ENCODE peak calls at places on chromosomes 12 and 14, in nine cellular contexts. One of them, this sample, is unnamed.

GRCh38 chr12:93913845-93914244 is 234.5 kb upstream of the PLXNC1 start:
- DNase-seq in body of pancreas: no peak
- DNase-seq in lower leg skin: no peak
- DNase-seq in cardiac muscle cell: peak; percentile 81
- DNase-seq in stomach: no peak
- DNase-seq in lung: no peak
- DNase-seq in PC-3: no peak
- DNase-seq in K562: no peak
- DNase-seq in sigmoid colon: no peak
- DNase-seq in this sample: peak; percentile 49

GRCh38 chr12:65891219-65891618 is 66.9 kb downstream of the HMGA2 start:
- DNase-seq in body of pancreas: no peak
- DNase-seq in lower leg skin: no peak
- DNase-seq in cardiac muscle cell: no peak
- DNase-seq in stomach: no peak
- DNase-seq in lung: no peak
- DNase-seq in PC-3: peak; percentile 33
- DNase-seq in K562: no peak
- DNase-seq in sigmoid colon: no peak
- DNase-seq in this sample: peak; percentile 47

GRCh38 chr12:53200458-53201169 is 6.4 kb downstream of the ITGB7 start:
- DNase-seq in body of pancreas: no peak
- DNase-seq in lower leg skin: no peak
- DNase-seq in cardiac muscle cell: no peak
- DNase-seq in stomach: no peak
- DNase-seq in lung: no peak
- DNase-seq in PC-3: no peak
- DNase-seq in K562: no peak
- DNase-seq in sigmoid colon: peak; percentile 41
- DNase-seq in this sample: no peak

GRCh38 chr14:91919814-91920213 is 27.7 kb downstream of the FBLN5 start:
- DNase-seq in body of pancreas: no peak
- DNase-seq in lower leg skin: peak; percentile 44
- DNase-seq in cardiac muscle cell: peak; percentile 57
- DNase-seq in stomach: no peak
- DNase-seq in lung: no peak
- DNase-seq in PC-3: no peak
- DNase-seq in K562: no peak
- DNase-seq in sigmoid colon: peak; percentile 82
- DNase-seq in this sample: no peak

GRCh38 chr12:45685680-45686079 is 43.8 kb upstream of the ARID2 start:
- DNase-seq in body of pancreas: no peak
- DNase-seq in lower leg skin: no peak
- DNase-seq in cardiac muscle cell: no peak
- DNase-seq in stomach: no peak
- DNase-seq in lung: no peak
- DNase-seq in PC-3: no peak
- DNase-seq in K562: no peak
- DNase-seq in sigmoid colon: no peak
- DNase-seq in this sample: no peak

GRCh38 chr12:2582631-2583616 is 211.8 kb upstream of the FKBP4 start:
- DNase-seq in body of pancreas: peak; percentile 49
- DNase-seq in lower leg skin: no peak
- DNase-seq in cardiac muscle cell: peak; percentile 69
- DNase-seq in stomach: peak; percentile 75
- DNase-seq in lung: peak; percentile 49
- DNase-seq in PC-3: peak; percentile 49
- DNase-seq in K562: peak; percentile 76
- DNase-seq in sigmoid colon: peak; percentile 82
- DNase-seq in this sample: no peak

GRCh38 chr12:45655753-45656152 is 73.8 kb upstream of the ARID2 start:
- DNase-seq in body of pancreas: no peak
- DNase-seq in lower leg skin: no peak
- DNase-seq in cardiac muscle cell: no peak
- DNase-seq in stomach: no peak
- DNase-seq in lung: no peak
- DNase-seq in PC-3: no peak
- DNase-seq in K562: no peak
- DNase-seq in sigmoid colon: no peak
- DNase-seq in this sample: no peak

GRCh38 chr12:6336079-6336858 is 5.6 kb downstream of the TNFRSF1A start:
- DNase-seq in body of pancreas: peak; percentile 92
- DNase-seq in lower leg skin: peak; percentile 93
- DNase-seq in cardiac muscle cell: peak; percentile 100
- DNase-seq in stomach: peak; percentile 90
- DNase-seq in lung: peak; percentile 97
- DNase-seq in PC-3: peak; percentile 97
- DNase-seq in K562: peak; percentile 78
- DNase-seq in sigmoid colon: peak; percentile 98
- DNase-seq in this sample: peak; percentile 98

GRCh38 chr12:55681142-55682077 is 26.3 kb downstream of the ITGA7 start:
- DNase-seq in body of pancreas: peak; percentile 82
- DNase-seq in lower leg skin: no peak
- DNase-seq in cardiac muscle cell: peak; percentile 62
- DNase-seq in stomach: peak; percentile 71
- DNase-seq in lung: peak; percentile 77
- DNase-seq in PC-3: peak; percentile 92
- DNase-seq in K562: peak; percentile 20
- DNase-seq in sigmoid colon: peak; percentile 81
- DNase-seq in this sample: no peak

GRCh38 chr14:53444677-53445312 is 291.7 kb upstream of the DDHD1 start:
- DNase-seq in body of pancreas: no peak
- DNase-seq in lower leg skin: no peak
- DNase-seq in cardiac muscle cell: no peak
- DNase-seq in stomach: no peak
- DNase-seq in lung: no peak
- DNase-seq in PC-3: peak; percentile 60
- DNase-seq in K562: no peak
- DNase-seq in sigmoid colon: no peak
- DNase-seq in this sample: no peak

GRCh38 chr12:89306827-89307498 is 45.3 kb downstream of the DUSP6 start:
- DNase-seq in body of pancreas: no peak
- DNase-seq in lower leg skin: no peak
- DNase-seq in cardiac muscle cell: no peak
- DNase-seq in stomach: no peak
- DNase-seq in lung: no peak
- DNase-seq in PC-3: no peak
- DNase-seq in K562: no peak
- DNase-seq in sigmoid colon: no peak
- DNase-seq in this sample: no peak

GRCh38 chr14:61530896-61531295 is 164.4 kb upstream of the HIF1A start:
- DNase-seq in body of pancreas: no peak
- DNase-seq in lower leg skin: no peak
- DNase-seq in cardiac muscle cell: no peak
- DNase-seq in stomach: peak; percentile 54
- DNase-seq in lung: no peak
- DNase-seq in PC-3: no peak
- DNase-seq in K562: no peak
- DNase-seq in sigmoid colon: no peak
- DNase-seq in this sample: no peak

GRCh38 chr12:1927751-1928351 is 9.4 kb upstream of the CACNA2D4 start:
- DNase-seq in body of pancreas: no peak
- DNase-seq in lower leg skin: no peak
- DNase-seq in cardiac muscle cell: peak; percentile 80
- DNase-seq in stomach: peak; percentile 24
- DNase-seq in lung: no peak
- DNase-seq in PC-3: no peak
- DNase-seq in K562: no peak
- DNase-seq in sigmoid colon: peak; percentile 75
- DNase-seq in this sample: peak; percentile 16

GRCh38 chr12:102503056-102503681 is 22.8 kb upstream of the IGF1 start:
- DNase-seq in body of pancreas: no peak
- DNase-seq in lower leg skin: peak; percentile 16
- DNase-seq in cardiac muscle cell: no peak
- DNase-seq in stomach: no peak
- DNase-seq in lung: no peak
- DNase-seq in PC-3: no peak
- DNase-seq in K562: no peak
- DNase-seq in sigmoid colon: no peak
- DNase-seq in this sample: no peak

GRCh38 chr12:67034110-67034879 is 234.9 kb upstream of the CAND1 start:
- DNase-seq in body of pancreas: peak; percentile 21
- DNase-seq in lower leg skin: no peak
- DNase-seq in cardiac muscle cell: peak; percentile 2
- DNase-seq in stomach: peak; percentile 52
- DNase-seq in lung: no peak
- DNase-seq in PC-3: peak; percentile 96
- DNase-seq in K562: no peak
- DNase-seq in sigmoid colon: no peak
- DNase-seq in this sample: peak; percentile 47

GRCh38 chr14:54567224-54567633 is 301 bp downstream of the SAMD4A start:
- DNase-seq in body of pancreas: no peak
- DNase-seq in lower leg skin: peak; percentile 23
- DNase-seq in cardiac muscle cell: peak; percentile 45
- DNase-seq in stomach: peak; percentile 26
- DNase-seq in lung: peak; percentile 37
- DNase-seq in PC-3: no peak
- DNase-seq in K562: peak; percentile 17
- DNase-seq in sigmoid colon: no peak
- DNase-seq in this sample: no peak

GRCh38 chr14:24074625-24075484 is 3.5 kb downstream of the CPNE6 start:
- DNase-seq in body of pancreas: peak; percentile 37
- DNase-seq in lower leg skin: no peak
- DNase-seq in cardiac muscle cell: no peak
- DNase-seq in stomach: peak; percentile 54
- DNase-seq in lung: no peak
- DNase-seq in PC-3: no peak
- DNase-seq in K562: no peak
- DNase-seq in sigmoid colon: no peak
- DNase-seq in this sample: no peak

GRCh38 chr12:101642115-101643067 is 47.6 kb downstream of the MYBPC1 start:
- DNase-seq in body of pancreas: peak; percentile 79
- DNase-seq in lower leg skin: no peak
- DNase-seq in cardiac muscle cell: no peak
- DNase-seq in stomach: peak; percentile 67
- DNase-seq in lung: no peak
- DNase-seq in PC-3: no peak
- DNase-seq in K562: peak; percentile 35
- DNase-seq in sigmoid colon: no peak
- DNase-seq in this sample: no peak

GRCh38 chr12:13100882-13101769 is 2.3 kb downstream of the GSG1 start:
- DNase-seq in body of pancreas: peak; percentile 88
- DNase-seq in lower leg skin: peak; percentile 93
- DNase-seq in cardiac muscle cell: peak; percentile 97
- DNase-seq in stomach: peak; percentile 88
- DNase-seq in lung: peak; percentile 90
- DNase-seq in PC-3: peak; percentile 92
- DNase-seq in K562: peak; percentile 83
- DNase-seq in sigmoid colon: peak; percentile 95
- DNase-seq in this sample: peak; percentile 49
- TF ChIP-seq CTCF in body of pancreas: no peak
- TF ChIP-seq CTCF in lower leg skin: no peak
- TF ChIP-seq CTCF in cardiac muscle cell: no peak
- TF ChIP-seq CTCF in stomach: no peak
- TF ChIP-seq CTCF in lung: no peak
- TF ChIP-seq CTCF in PC-3: no peak
- TF ChIP-seq CTCF in K562: no peak
- TF ChIP-seq CTCF in sigmoid colon: no peak
- TF ChIP-seq CTCF in this sample: no peak

DNA sequence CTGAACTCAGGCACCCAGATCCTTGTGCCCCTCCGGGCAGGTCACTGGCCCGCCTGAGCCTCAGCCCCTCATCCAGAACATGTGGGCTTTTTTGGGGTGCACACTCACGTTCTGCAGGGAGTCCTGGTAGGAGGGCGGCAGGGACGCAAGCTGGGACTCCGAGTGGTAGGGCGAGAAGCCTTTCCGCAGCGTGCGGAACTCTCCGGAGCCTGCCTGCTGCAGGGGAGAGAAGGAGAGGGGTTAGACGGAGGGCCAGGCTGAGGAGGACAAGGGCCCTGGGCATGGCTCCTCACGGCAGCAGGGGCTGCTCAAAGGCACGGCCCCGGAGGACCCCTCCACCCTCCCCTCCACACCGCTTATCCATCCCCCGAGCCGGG is 40.8 kb downstream of the CCNK start:
- DNase-seq in body of pancreas: no peak
- DNase-seq in lower leg skin: no peak
- DNase-seq in cardiac muscle cell: no peak
- DNase-seq in stomach: no peak
- DNase-seq in lung: no peak
- DNase-seq in PC-3: no peak
- DNase-seq in K562: no peak
- DNase-seq in sigmoid colon: peak; percentile 61
- DNase-seq in this sample: no peak
- H3K4me3 ChIP-seq in body of pancreas: no peak overlapping the region
- H3K4me3 ChIP-seq in lower leg skin: no peak overlapping the region
- H3K4me3 ChIP-seq in cardiac muscle cell: no peak overlapping the region
- H3K4me3 ChIP-seq in stomach: no peak overlapping the region
- H3K4me3 ChIP-seq in lung: no peak overlapping the region
- H3K4me3 ChIP-seq in PC-3: no peak overlapping the region
- H3K4me3 ChIP-seq in K562: no peak overlapping the region
- H3K4me3 ChIP-seq in sigmoid colon: no peak overlapping the region
- H3K4me3 ChIP-seq in this sample: no peak overlapping the region

GRCh38 chr12:61546296-61546695 is 713.9 kb upstream of the USP15 start:
- DNase-seq in body of pancreas: no peak
- DNase-seq in lower leg skin: no peak
- DNase-seq in cardiac muscle cell: no peak
- DNase-seq in stomach: no peak
- DNase-seq in lung: no peak
- DNase-seq in PC-3: peak; percentile 81
- DNase-seq in K562: no peak
- DNase-seq in sigmoid colon: no peak
- DNase-seq in this sample: no peak
- TF ChIP-seq CTCF in body of pancreas: peak; percentile 26
- TF ChIP-seq CTCF in lower leg skin: no peak
- TF ChIP-seq CTCF in cardiac muscle cell: no peak
- TF ChIP-seq CTCF in stomach: no peak
- TF ChIP-seq CTCF in lung: no peak
- TF ChIP-seq CTCF in PC-3: peak; percentile 58
- TF ChIP-seq CTCF in K562: no peak
- TF ChIP-seq CTCF in sigmoid colon: no peak
- TF ChIP-seq CTCF in this sample: no peak

GRCh38 chr14:94058674-94059138 is 22.3 kb downstream of the DDX24 start:
- DNase-seq in body of pancreas: peak; percentile 66
- DNase-seq in lower leg skin: no peak
- DNase-seq in cardiac muscle cell: no peak
- DNase-seq in stomach: no peak
- DNase-seq in lung: peak; percentile 26
- DNase-seq in PC-3: no peak
- DNase-seq in K562: no peak
- DNase-seq in sigmoid colon: no peak
- DNase-seq in this sample: no peak

GRCh38 chr14:94056579-94057308 is 24.3 kb downstream of the DDX24 start:
- DNase-seq in body of pancreas: no peak
- DNase-seq in lower leg skin: peak; percentile 8
- DNase-seq in cardiac muscle cell: peak; percentile 64
- DNase-seq in stomach: no peak
- DNase-seq in lung: peak; percentile 20
- DNase-seq in PC-3: no peak
- DNase-seq in K562: no peak
- DNase-seq in sigmoid colon: no peak
- DNase-seq in this sample: no peak

GRCh38 chr14:94059998-94060397 is 21.0 kb downstream of the DDX24 start:
- DNase-seq in body of pancreas: no peak
- DNase-seq in lower leg skin: no peak
- DNase-seq in cardiac muscle cell: no peak
- DNase-seq in stomach: no peak
- DNase-seq in lung: no peak
- DNase-seq in PC-3: no peak
- DNase-seq in K562: no peak
- DNase-seq in sigmoid colon: no peak
- DNase-seq in this sample: no peak

GRCh38 chr14:94054936-94055335 is 26.1 kb downstream of the DDX24 start:
- DNase-seq in body of pancreas: no peak
- DNase-seq in lower leg skin: no peak
- DNase-seq in cardiac muscle cell: no peak
- DNase-seq in stomach: no peak
- DNase-seq in lung: peak; percentile 19
- DNase-seq in PC-3: no peak
- DNase-seq in K562: no peak
- DNase-seq in sigmoid colon: no peak
- DNase-seq in this sample: no peak

GRCh38 chr14:94058128-94058673 is 22.8 kb downstream of the DDX24 start:
- DNase-seq in body of pancreas: no peak
- DNase-seq in lower leg skin: peak; percentile 1
- DNase-seq in cardiac muscle cell: no peak
- DNase-seq in stomach: no peak
- DNase-seq in lung: peak; percentile 6
- DNase-seq in PC-3: no peak
- DNase-seq in K562: no peak
- DNase-seq in sigmoid colon: no peak
- DNase-seq in this sample: no peak
- H3K4me3 ChIP-seq in body of pancreas: no peak overlapping the region
- H3K4me3 ChIP-seq in lower leg skin: no peak overlapping the region
- H3K4me3 ChIP-seq in cardiac muscle cell: no peak overlapping the region
- H3K4me3 ChIP-seq in stomach: no peak overlapping the region
- H3K4me3 ChIP-seq in lung: no peak overlapping the region
- H3K4me3 ChIP-seq in PC-3: no peak overlapping the region
- H3K4me3 ChIP-seq in K562: no peak overlapping the region
- H3K4me3 ChIP-seq in sigmoid colon: no peak overlapping the region
- H3K4me3 ChIP-seq in this sample: no peak overlapping the region

This sample was measured in astrocyte of the cerebellum.